ENCODE peak calls at places on chromosomes 4 and X, in five cellular contexts. One of them, this sample, is unnamed. For H3K27me3, the result is how much of the 10 kb centered on the place peaks cover.

GRCh38 chrX:11540532-11541377 is 125.0 kb downstream of the ARHGAP6 start:
- DNase-seq in H9: no peak
- DNase-seq in cardiac muscle cell: no peak
- DNase-seq in tibial nerve: no peak
- DNase-seq in CD4-positive, alpha-beta memory T cell: no peak
- DNase-seq in this sample: no peak

GRCh38 chr4:147019061-147019460 is 73.4 kb upstream of the TTC29 start:
- DNase-seq in H9: peak
- DNase-seq in cardiac muscle cell: peak
- DNase-seq in tibial nerve: peak
- DNase-seq in CD4-positive, alpha-beta memory T cell: peak
- DNase-seq in this sample: peak

GRCh38 chr4:169098054-169098896 is 88.2 kb upstream of the CBR4 start:
- DNase-seq in H9: no peak
- DNase-seq in cardiac muscle cell: no peak
- DNase-seq in tibial nerve: no peak
- DNase-seq in CD4-positive, alpha-beta memory T cell: no peak
- DNase-seq in this sample: no peak

GRCh38 chr4:6109842-6110560 is 90.3 kb downstream of the JAKMIP1 start:
- DNase-seq in H9: peak
- DNase-seq in cardiac muscle cell: no peak
- DNase-seq in tibial nerve: no peak
- DNase-seq in CD4-positive, alpha-beta memory T cell: no peak
- DNase-seq in this sample: no peak

GRCh38 chr4:162891788-162892707 is 274.6 kb downstream of the NAF1 start:
- DNase-seq in H9: no peak
- DNase-seq in cardiac muscle cell: no peak
- DNase-seq in tibial nerve: no peak
- DNase-seq in CD4-positive, alpha-beta memory T cell: no peak
- DNase-seq in this sample: no peak

GRCh38 chrX:10007604-10008003 is 40.4 kb downstream of the CLDN34 start:
- DNase-seq in H9: no peak
- DNase-seq in cardiac muscle cell: no peak
- DNase-seq in tibial nerve: no peak
- DNase-seq in CD4-positive, alpha-beta memory T cell: no peak
- DNase-seq in this sample: no peak

GRCh38 chr4:142875117-142875516 is 29.0 kb upstream of the INPP4B start:
- DNase-seq in H9: peak
- DNase-seq in cardiac muscle cell: no peak
- DNase-seq in tibial nerve: no peak
- DNase-seq in CD4-positive, alpha-beta memory T cell: no peak
- DNase-seq in this sample: no peak

GRCh38 chrX:120358687-120359086 is 3.2 kb upstream of the ATP1B4 start:
- DNase-seq in H9: no peak
- DNase-seq in cardiac muscle cell: no peak
- DNase-seq in tibial nerve: no peak
- DNase-seq in CD4-positive, alpha-beta memory T cell: no peak
- DNase-seq in this sample: no peak

GRCh38 chr4:118307619-118308018 is 45.2 kb downstream of the PRSS12 start:
- DNase-seq in H9: no peak
- DNase-seq in cardiac muscle cell: peak
- DNase-seq in tibial nerve: no peak
- DNase-seq in CD4-positive, alpha-beta memory T cell: no peak
- DNase-seq in this sample: no peak

GRCh38 chrX:48579259-48579658 is 5.0 kb downstream of the RBM3 start:
- DNase-seq in H9: no peak
- DNase-seq in cardiac muscle cell: no peak
- DNase-seq in tibial nerve: no peak
- DNase-seq in CD4-positive, alpha-beta memory T cell: no peak
- DNase-seq in this sample: no peak

GRCh38 chrX:4314586-4314985 is 601.1 kb upstream of the PRKX start:
- DNase-seq in H9: no peak
- DNase-seq in cardiac muscle cell: no peak
- DNase-seq in tibial nerve: no peak
- DNase-seq in CD4-positive, alpha-beta memory T cell: no peak
- DNase-seq in this sample: no peak

GRCh38 chrX:70033348-70033747 is 16.4 kb downstream of the AWAT2 start:
- DNase-seq in H9: peak
- DNase-seq in cardiac muscle cell: peak
- DNase-seq in tibial nerve: no peak
- DNase-seq in CD4-positive, alpha-beta memory T cell: no peak
- DNase-seq in this sample: no peak

GRCh38 chr4:28555851-28556250 is 1695.2 kb downstream of the STIM2 start:
- DNase-seq in H9: no peak
- DNase-seq in cardiac muscle cell: no peak
- DNase-seq in tibial nerve: no peak
- DNase-seq in CD4-positive, alpha-beta memory T cell: no peak
- DNase-seq in this sample: no peak

GRCh38 chr4:102629686-102630085 is 128.5 kb downstream of the NFKB1 start:
- DNase-seq in H9: no peak
- DNase-seq in cardiac muscle cell: no peak
- DNase-seq in tibial nerve: no peak
- DNase-seq in CD4-positive, alpha-beta memory T cell: no peak
- DNase-seq in this sample: no peak

GRCh38 chrX:129980540-129981206 is 1.8 kb upstream of the BCORL1 start:
- DNase-seq in H9: peak
- DNase-seq in cardiac muscle cell: peak
- DNase-seq in tibial nerve: peak
- DNase-seq in CD4-positive, alpha-beta memory T cell: no peak
- DNase-seq in this sample: no peak

GRCh38 chrX:63686878-63687714 is 97.9 kb downstream of the ARHGEF9 start:
- DNase-seq in H9: peak
- DNase-seq in cardiac muscle cell: peak
- DNase-seq in tibial nerve: no peak
- DNase-seq in CD4-positive, alpha-beta memory T cell: peak
- DNase-seq in this sample: peak

GRCh38 chr4:175998782-175999181 is 66.9 kb upstream of the WDR17 start:
- DNase-seq in H9: peak
- DNase-seq in cardiac muscle cell: no peak
- DNase-seq in tibial nerve: no peak
- DNase-seq in CD4-positive, alpha-beta memory T cell: no peak
- DNase-seq in this sample: no peak

GRCh38 chr4:80180743-80181142 is 16.6 kb upstream of the PRDM8 start:
- DNase-seq in H9: no peak
- DNase-seq in cardiac muscle cell: no peak
- DNase-seq in tibial nerve: no peak
- DNase-seq in CD4-positive, alpha-beta memory T cell: no peak
- DNase-seq in this sample: no peak

GRCh38 chr4:151117371-151117962 is 18.0 kb downstream of the RPS3A start:
- DNase-seq in H9: peak
- DNase-seq in cardiac muscle cell: peak
- DNase-seq in tibial nerve: peak
- DNase-seq in CD4-positive, alpha-beta memory T cell: peak
- DNase-seq in this sample: peak

GRCh38 chr4:133129237-133129636 is 19.9 kb upstream of the PCDH10 start:
- DNase-seq in H9: no peak
- DNase-seq in cardiac muscle cell: no peak
- DNase-seq in tibial nerve: no peak
- DNase-seq in CD4-positive, alpha-beta memory T cell: no peak
- DNase-seq in this sample: no peak

GRCh38 chrX:129058405-129058804 is 464.9 kb downstream of the SMARCA1 start:
- DNase-seq in H9: no peak
- DNase-seq in cardiac muscle cell: no peak
- DNase-seq in tibial nerve: no peak
- DNase-seq in CD4-positive, alpha-beta memory T cell: no peak
- DNase-seq in this sample: no peak

DNA sequence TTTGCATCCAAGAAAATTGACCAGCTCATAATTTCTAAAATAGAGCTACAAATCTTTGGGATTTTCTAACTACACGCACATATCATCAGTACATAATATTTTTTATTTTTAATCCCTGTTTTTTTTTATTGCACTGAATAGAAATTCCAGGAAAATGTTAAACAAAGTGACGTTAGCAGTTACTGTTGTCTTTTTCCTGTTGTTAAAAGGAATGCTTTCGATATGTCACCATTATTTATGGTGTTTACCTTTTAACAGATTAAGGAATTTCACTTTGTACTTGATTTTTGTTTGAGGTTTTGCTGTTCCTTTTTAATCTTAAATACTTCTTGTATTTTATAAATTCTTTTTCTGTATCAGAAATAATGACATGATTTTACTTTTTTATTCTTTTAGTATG is 89.7 kb downstream of the TMEM144 start:
- DNase-seq in H9: no peak
- DNase-seq in cardiac muscle cell: no peak
- DNase-seq in tibial nerve: no peak
- DNase-seq in CD4-positive, alpha-beta memory T cell: no peak
- DNase-seq in this sample: no peak
- H3K27ac ChIP-seq in H9: no peak
- H3K27ac ChIP-seq in cardiac muscle cell: no peak
- H3K27ac ChIP-seq in tibial nerve: no peak
- H3K27ac ChIP-seq in CD4-positive, alpha-beta memory T cell: no peak
- H3K27ac ChIP-seq in this sample: no peak

DNA sequence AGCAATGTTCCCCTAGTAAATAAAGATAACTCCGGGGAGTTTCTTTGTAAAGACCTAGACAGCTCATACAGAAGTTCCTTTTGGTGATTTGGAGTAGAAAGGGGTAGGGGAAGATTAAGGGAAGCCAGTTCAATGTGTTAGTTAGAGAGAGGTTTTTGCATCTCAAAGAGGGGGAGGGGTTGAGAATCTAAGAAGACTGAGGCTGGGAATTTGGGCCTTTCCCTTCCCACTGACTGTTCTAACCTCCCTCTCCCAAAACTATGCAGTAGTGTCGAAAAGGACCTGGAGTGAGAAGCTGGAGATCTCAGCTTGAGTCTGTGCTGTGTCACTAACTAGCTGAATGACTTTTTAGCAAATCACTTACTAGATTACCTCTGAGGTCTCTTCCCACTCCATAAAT is 55.7 kb upstream of the CCDC160 start:
- DNase-seq in H9: no peak
- DNase-seq in cardiac muscle cell: no peak
- DNase-seq in tibial nerve: no peak
- DNase-seq in CD4-positive, alpha-beta memory T cell: no peak
- DNase-seq in this sample: no peak
- H3K27me3 ChIP-seq in H9: under half
- H3K27me3 ChIP-seq in cardiac muscle cell: under half
- H3K27me3 ChIP-seq in tibial nerve: under half
- H3K27me3 ChIP-seq in CD4-positive, alpha-beta memory T cell: under half
- H3K27me3 ChIP-seq in this sample: under half

DNA sequence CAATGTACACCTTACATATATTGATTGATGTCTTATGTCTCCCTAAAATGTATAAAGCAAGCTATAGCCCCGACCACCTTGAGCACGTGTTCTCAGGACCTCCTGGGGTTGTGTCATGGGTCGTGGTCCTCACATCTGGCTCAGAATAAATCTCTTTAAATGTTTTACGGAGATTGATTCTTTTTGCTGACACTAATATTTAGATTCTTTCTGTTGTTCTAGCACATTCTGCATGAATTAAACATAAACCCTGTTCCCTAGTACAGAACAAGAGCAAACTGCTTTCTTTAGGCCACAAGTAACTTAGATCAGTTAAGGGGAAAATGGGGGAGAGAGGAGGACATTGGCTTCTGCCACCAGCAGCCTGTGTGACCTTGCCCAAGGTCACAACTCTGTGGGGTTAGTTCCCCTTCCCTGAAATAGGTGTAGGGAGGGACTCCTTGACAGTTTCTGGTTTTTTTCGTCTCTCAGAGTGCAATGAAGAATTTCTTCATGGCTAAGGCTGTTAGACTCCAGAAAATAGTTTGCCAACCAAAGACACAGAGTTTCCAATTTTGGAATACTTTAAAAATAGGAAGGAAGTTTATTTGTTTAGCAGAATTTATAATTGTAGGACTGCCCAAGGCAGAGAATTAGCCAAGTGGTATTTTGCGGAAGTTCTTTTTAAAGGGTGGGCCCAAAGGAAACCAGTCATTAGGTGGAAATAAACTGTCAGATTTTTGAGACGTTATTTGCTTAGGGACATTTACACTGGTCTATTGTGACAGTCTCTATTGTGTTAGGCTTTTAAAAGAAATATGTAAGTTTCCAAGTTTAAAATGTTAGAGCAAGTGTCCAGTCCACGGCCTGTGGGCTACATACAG is 29.4 kb downstream of the PTTG2 start:
- DNase-seq in H9: no peak
- DNase-seq in cardiac muscle cell: no peak
- DNase-seq in tibial nerve: no peak
- DNase-seq in CD4-positive, alpha-beta memory T cell: no peak
- DNase-seq in this sample: no peak
- H3K27ac ChIP-seq in H9: no peak
- H3K27ac ChIP-seq in cardiac muscle cell: peak
- H3K27ac ChIP-seq in tibial nerve: peak
- H3K27ac ChIP-seq in CD4-positive, alpha-beta memory T cell: no peak
- H3K27ac ChIP-seq in this sample: no peak

DNA sequence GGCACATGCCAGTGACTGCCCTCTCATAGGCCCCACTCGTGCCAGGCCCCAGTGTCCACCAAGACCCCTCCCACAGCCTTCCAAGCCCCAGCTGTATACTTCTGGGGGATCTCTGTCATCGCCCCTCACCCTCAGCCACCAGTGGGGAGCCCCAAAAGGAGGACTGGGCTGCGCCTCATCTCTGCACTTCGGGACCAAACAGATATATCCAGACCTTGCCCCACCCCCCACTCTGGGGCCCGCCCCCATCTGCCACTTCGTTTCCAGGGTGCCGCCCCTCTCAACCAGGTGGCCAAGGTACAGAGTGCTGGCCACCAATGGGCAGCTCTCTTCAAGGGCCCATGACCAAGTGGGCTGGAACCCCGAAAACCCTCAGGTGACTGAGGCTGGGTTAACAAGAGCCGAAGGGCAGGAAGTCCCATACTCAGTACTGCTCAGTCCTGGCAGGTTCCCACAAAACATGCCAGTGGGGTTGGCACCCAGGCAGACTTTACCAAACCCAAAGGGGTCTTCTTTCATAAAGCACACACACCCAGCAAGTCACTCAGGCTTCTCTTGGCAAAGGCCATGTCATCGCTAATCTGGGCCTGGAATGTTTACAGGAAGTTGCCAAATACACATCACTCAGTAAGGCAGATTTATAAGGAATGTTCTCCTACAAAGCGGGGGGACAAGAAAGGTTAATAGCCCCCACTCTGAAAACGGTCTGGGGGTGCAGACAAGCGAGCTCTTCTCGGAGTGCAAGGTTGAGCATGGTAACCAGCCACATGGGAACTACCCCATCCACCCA is 4.4 kb downstream of the ZFYVE28 start:
- DNase-seq in H9: peak
- DNase-seq in cardiac muscle cell: no peak
- DNase-seq in tibial nerve: no peak
- DNase-seq in CD4-positive, alpha-beta memory T cell: peak
- DNase-seq in this sample: no peak
- H3K27me3 ChIP-seq in H9: under half
- H3K27me3 ChIP-seq in cardiac muscle cell: half or more
- H3K27me3 ChIP-seq in tibial nerve: under half
- H3K27me3 ChIP-seq in CD4-positive, alpha-beta memory T cell: under half
- H3K27me3 ChIP-seq in this sample: under half